ENCODE peak calls at places on chromosome 18, in six cellular contexts. Z is mammary epithelial cell, O is RCC 7860, P is prostate gland, C is tibial nerve, R is nephron progenitor cell. V is an unnamed sample.

GRCh38 chr18:8969639-8970378 is 132.7 kb upstream of the NDUFV2 start:
- DNase-seq in R (no peak), P (no peak), O (no peak), Z (peak), C (no peak), V (no peak)

GRCh38 chr18:9700261-9700796 is 7.8 kb upstream of the RAB31 start:
- DNase-seq in P (no peak), R (no peak), Z (no peak), O (no peak), C (no peak), V (no peak)

GRCh38 chr18:74610216-74610615 is 12.5 kb downstream of the ZNF407 start:
- DNase-seq in P (no peak), C (no peak), R (no peak), O (no peak), Z (no peak), V (no peak)

GRCh38 chr18:73670046-73670445 is 477.6 kb downstream of the FBXO15 start:
- DNase-seq in R (no peak), C (no peak), Z (peak), O (no peak), P (no peak), V (no peak)

GRCh38 chr18:75160315-75160714 is 48.6 kb downstream of the PTGR3 start:
- DNase-seq in P (no peak), R (no peak), Z (no peak), O (no peak), C (no peak), V (no peak)

GRCh38 chr18:29449424-29449823 is 1272.5 kb upstream of the CDH2 start:
- DNase-seq in Z (no peak), O (no peak), R (no peak), C (no peak), P (no peak), V (no peak)

GRCh38 chr18:8433323-8433722 is 175.9 kb upstream of the RAB12 start:
- DNase-seq in R (no peak), O (no peak), Z (no peak), C (no peak), P (no peak), V (no peak)

GRCh38 chr18:13070460-13070859 is 79.3 kb downstream of the CEP192 start:
- DNase-seq in C (no peak), O (no peak), R (no peak), P (no peak), Z (no peak), V (no peak)

GRCh38 chr18:3402962-3403585 is 46.9 kb upstream of the TGIF1 start:
- DNase-seq in C (no peak), Z (peak), R (no peak), P (no peak), O (no peak), V (no peak)

GRCh38 chr18:50790956-50791355 is 28.9 kb downstream of the MRO start:
- DNase-seq in O (no peak), R (no peak), Z (peak), C (no peak), P (no peak), V (no peak)

GRCh38 chr18:2988041-2988794 is 24.7 kb downstream of the LPIN2 start:
- DNase-seq in R (no peak), O (peak), Z (peak), C (no peak), P (no peak), V (no peak)

GRCh38 chr18:10475633-10476388 is 21.4 kb downstream of the APCDD1 start:
- DNase-seq in R (no peak), C (no peak), O (no peak), Z (no peak), P (no peak), V (no peak)

GRCh38 chr18:48838921-48839818 is 111.6 kb downstream of the SMAD7 start:
- DNase-seq in C (no peak), R (no peak), Z (peak), O (peak), P (no peak), V (no peak)

GRCh38 chr18:64165906-64166305 is 17.0 kb upstream of the LINC00305 start:
- DNase-seq in O (peak), Z (no peak), C (no peak), P (no peak), R (no peak), V (no peak)

GRCh38 chr18:44705075-44705474 is 24.4 kb downstream of the SETBP1 start:
- DNase-seq in P (no peak), R (no peak), C (no peak), O (no peak), Z (no peak), V (no peak)

GRCh38 chr18:59300676-59301285 is 17.7 kb downstream of the CPLX4 start:
- DNase-seq in R (no peak), O (peak), C (no peak), Z (peak), P (no peak), V (no peak)

GRCh38 chr18:21489919-21490495 is 110.5 kb downstream of the ESCO1 start:
- DNase-seq in P (no peak), O (no peak), R (no peak), C (no peak), Z (no peak), V (no peak)

GRCh38 chr18:48942554-48943261 is 8.1 kb downstream of the SMAD7 start:
- DNase-seq in P (no peak), Z (peak), R (peak), C (no peak), O (peak), V (no peak)

GRCh38 chr18:44793685-44794084 is 113.0 kb downstream of the SETBP1 start:
- DNase-seq in Z (no peak), R (no peak), O (no peak), C (no peak), P (no peak), V (no peak)

GRCh38 chr18:13366977-13367892 is 148.7 kb downstream of the LDLRAD4 start:
- DNase-seq in P (no peak), O (no peak), C (no peak), R (no peak), Z (no peak), V (no peak)

GRCh38 chr18:35267161-35267651 is 22.8 kb downstream of the ZSCAN30 start:
- DNase-seq in C (peak), P (peak), R (no peak), Z (no peak), O (no peak), V (peak)

GRCh38 chr18:57627488-57627887 is 5.9 kb upstream of the NARS1 start:
- DNase-seq in C (no peak), R (no peak), O (peak), P (no peak), Z (peak), V (no peak)

GRCh38 chr18:13520306-13520705 is 206.1 kb downstream of the FAM210A start:
- DNase-seq in O (no peak), R (no peak), Z (no peak), C (no peak), P (no peak), V (peak)

GRCh38 chr18:34965108-34965507 is 76.1 kb upstream of the MAPRE2 start:
- DNase-seq in Z (no peak), C (no peak), R (no peak), O (no peak), P (no peak), V (no peak)

GRCh38 chr18:79746730-79747129 is 51.0 kb upstream of the KCNG2 start:
- DNase-seq in P (no peak), O (no peak), Z (no peak), C (no peak), R (no peak), V (no peak)

GRCh38 chr18:57833441-57834101 is 30.5 kb upstream of the ATP8B1 start:
- DNase-seq in P (no peak), O (no peak), R (no peak), Z (no peak), C (no peak), V (no peak)

GRCh38 chr18:46320928-46321855 is 217.0 kb downstream of the HAUS1 start:
- DNase-seq in R (no peak), O (peak), C (no peak), P (no peak), Z (peak), V (no peak)

GRCh38 chr18:77054288-77054605 is 78.3 kb downstream of the MBP start:
- DNase-seq in P (no peak), C (no peak), R (no peak), Z (no peak), O (no peak), V (no peak)

GRCh38 chr18:36633961-36634412 is 194.8 kb downstream of the TPGS2 start:
- DNase-seq in C (no peak), Z (peak), O (peak), P (no peak), R (no peak), V (no peak)

GRCh38 chr18:44568986-44569385 is 111.7 kb upstream of the SETBP1 start:
- DNase-seq in O (no peak), R (no peak), C (no peak), P (no peak), Z (peak), V (no peak)

GRCh38 chr18:52670903-52671302 is 330.9 kb downstream of the DCC start:
- DNase-seq in R (no peak), O (no peak), Z (peak), C (no peak), P (peak), V (no peak)

GRCh38 chr18:51250006-51250405 is 52.5 kb upstream of the MEX3C start:
- DNase-seq in O (no peak), Z (no peak), R (no peak), C (no peak), P (no peak), V (no peak)

GRCh38 chr18:30971338-30971956 is 71.1 kb downstream of the DSC3 start:
- DNase-seq in R (peak), O (peak), Z (no peak), C (no peak), P (no peak), V (no peak)

GRCh38 chr18:68604256-68604655 is 110.7 kb downstream of the TMX3 start:
- DNase-seq in C (no peak), R (no peak), P (no peak), Z (no peak), O (no peak), V (no peak)

GRCh38 chr18:44986933-44987332 is 306.2 kb downstream of the SETBP1 start:
- DNase-seq in P (no peak), C (no peak), Z (no peak), O (no peak), R (no peak), V (no peak)

GRCh38 chr18:48446582-48447225 is 37.5 kb upstream of the ZBTB7C start:
- DNase-seq in C (peak), R (peak), Z (peak), P (peak), O (peak), V (peak)

GRCh38 chr18:12574494-12575185 is 83.3 kb downstream of the SPIRE1 start:
- DNase-seq in C (no peak), Z (no peak), P (no peak), R (no peak), O (no peak), V (no peak)

GRCh38 chr18:7902399-7902839 is 335.3 kb downstream of the PTPRM start:
- DNase-seq in C (no peak), P (no peak), O (no peak), R (no peak), Z (no peak), V (no peak)

GRCh38 chr18:10965104-10965503 is 184.3 kb downstream of the PIEZO2 start:
- DNase-seq in P (no peak), O (no peak), R (no peak), Z (no peak), C (no peak), V (no peak)